ENCODE peak calls at places on chromosomes 1 and 21, in four cellular contexts. A is HFFc6, L is testis, D is mucosa of descending colon. R is an unnamed sample.

GRCh38 chr1:207002731-207003146 is 29.8 kb downstream of the C1orf116 start:
- DNase-seq in D (no peak), A (no peak), L (no peak), R (no peak)

GRCh38 chr1:204410764-204411450 is 710 bp downstream of the PPP1R15B start:
- DNase-seq in L (peak; percentile 42), A (peak; percentile 15), D (peak; percentile 57), R (peak; percentile 52)

GRCh38 chr1:201095581-201096531 is 16.4 kb downstream of the CACNA1S start:
- DNase-seq in L (no peak), A (no peak), D (no peak), R (no peak)

GRCh38 chr1:9651565-9652378 is at the start of gene PIK3CD:
- DNase-seq in L (peak; percentile 20), D (peak; percentile 71), A (no peak), R (peak; percentile 59)

GRCh38 chr1:224632921-224633321 is 16.8 kb downstream of the CNIH3 start:
- DNase-seq in D (no peak), A (peak; percentile 28), L (no peak), R (no peak)

GRCh38 chr1:53589043-53589887 is 130.1 kb downstream of the DMRTB1 start:
- DNase-seq in D (no peak), L (no peak), A (no peak), R (no peak)

GRCh38 chr1:32953495-32953894 is 11.1 kb downstream of the RNF19B start:
- DNase-seq in D (no peak), A (peak; percentile 76), L (no peak), R (no peak)

GRCh38 chr1:30976143-30976542 is 67.6 kb upstream of the SDC3 start:
- DNase-seq in D (no peak), L (no peak), A (peak; percentile 46), R (no peak)

GRCh38 chr1:38941527-38942019 is at the start of gene RHBDL2:
- DNase-seq in L (peak; percentile 87), D (peak; percentile 86), A (peak; percentile 25), R (no peak)

GRCh38 chr21:37984416-37984815 is 68.2 kb upstream of the KCNJ6 start:
- DNase-seq in D (no peak), L (no peak), A (no peak), R (no peak)

GRCh38 chr1:54869173-54869851 is 17.7 kb downstream of the DHCR24 start:
- DNase-seq in A (no peak), D (no peak), L (no peak), R (no peak)

DNA sequence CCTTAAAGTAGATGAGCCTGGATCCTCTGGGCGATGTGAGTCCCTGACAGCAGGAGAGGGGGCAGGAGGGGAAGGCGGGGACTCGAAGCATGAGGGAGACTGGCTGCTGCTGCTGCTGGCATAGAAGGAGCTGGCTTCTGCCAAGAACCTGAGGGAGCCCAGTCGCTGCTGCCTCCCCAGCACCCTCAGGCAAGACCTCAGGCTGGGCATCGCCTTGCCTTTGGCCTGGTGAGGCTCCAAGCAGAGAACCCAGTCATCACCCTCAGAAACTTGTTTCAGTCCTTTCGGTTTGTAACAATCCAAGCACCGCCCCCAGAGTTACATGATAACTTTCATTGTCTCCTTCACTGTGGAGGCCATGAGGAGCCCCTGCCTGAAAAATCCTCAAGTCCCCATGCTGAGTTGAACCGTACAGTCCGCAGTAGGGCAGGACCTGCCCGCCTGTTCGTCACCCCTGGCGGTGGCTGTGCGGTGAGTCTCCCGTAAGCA is 38.8 kb downstream of the POFUT2 start:
- DNase-seq in L (peak; percentile 46), A (no peak), D (no peak), R (no peak)
- TF ChIP-seq CTCF in L (no peak), A (no peak), D (no peak), R (no peak)

GRCh38 chr1:158329300-158329699 is 2.0 kb downstream of the CD1B start:
- DNase-seq in L (no peak), A (no peak), D (no peak), R (no peak)

GRCh38 chr1:158331431-158331830 is at the start of gene CD1B:
- DNase-seq in D (no peak), A (no peak), L (no peak), R (no peak)

GRCh38 chr1:158330390-158330789 is 941 bp downstream of the CD1B start:
- DNase-seq in D (no peak), A (no peak), L (no peak), R (no peak)

GRCh38 chr1:158328424-158328823 is 2.9 kb downstream of the CD1B start:
- DNase-seq in D (no peak), L (no peak), A (no peak), R (no peak)

DNA sequence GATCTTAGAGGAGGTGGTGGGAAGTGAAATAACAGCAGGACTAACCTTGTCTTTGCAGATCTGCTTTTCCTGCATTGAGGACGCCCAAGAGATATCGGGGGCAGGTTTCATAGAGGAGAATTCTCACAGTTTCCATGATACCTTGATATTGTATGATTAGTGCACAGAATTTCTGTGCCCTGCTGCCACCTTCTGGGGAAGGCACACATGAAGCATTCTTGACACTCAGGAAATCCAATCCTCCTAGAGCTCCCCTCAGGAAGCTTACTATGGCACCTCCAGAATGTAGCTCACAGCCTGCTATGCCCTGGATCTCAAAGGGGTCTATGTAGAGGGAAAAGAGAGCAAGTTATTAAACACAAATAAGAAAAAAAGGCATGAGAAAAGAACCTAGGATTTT is 1.5 kb downstream of the CD1B start:
- DNase-seq in L (peak; percentile 23), A (no peak), D (no peak), R (peak; percentile 46)
- TF ChIP-seq CTCF in L (no peak), A (no peak), D (no peak), R (no peak)

DNA sequence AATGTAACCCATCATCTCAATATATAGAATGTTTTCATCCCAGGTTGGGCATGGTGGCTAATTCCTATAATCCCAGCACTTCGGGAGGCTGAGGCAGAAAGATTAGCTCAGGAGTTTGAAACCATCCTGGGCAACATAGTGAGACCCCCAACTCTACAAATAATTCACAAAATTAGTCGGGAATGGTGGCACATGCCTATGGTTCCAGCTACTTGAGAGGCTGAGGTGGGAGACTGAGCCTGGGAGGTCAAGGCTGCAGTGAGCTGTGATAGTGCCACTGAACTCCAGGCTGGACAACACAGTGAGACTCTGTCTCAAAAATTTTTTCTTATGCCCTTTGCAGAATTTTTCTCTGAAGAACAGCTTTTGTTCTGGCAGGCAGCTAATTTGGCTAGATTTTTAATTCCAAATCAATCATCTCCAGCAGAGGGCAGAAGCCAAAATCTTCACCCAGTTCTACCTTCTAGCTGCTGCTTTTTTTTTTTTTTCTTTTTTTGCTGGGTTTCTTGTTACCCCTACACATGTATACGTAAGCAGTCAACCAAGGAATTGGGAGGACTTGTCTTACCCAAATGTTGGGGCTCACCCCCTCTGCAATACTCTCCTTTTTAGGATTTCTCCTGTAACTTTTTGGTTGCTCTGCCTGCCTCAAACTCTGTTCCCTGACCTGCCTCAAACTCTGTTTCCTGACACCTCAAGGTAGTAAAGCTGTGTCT is 2.7 kb upstream of the RAD54L start:
- DNase-seq in A (peak; percentile 39), D (no peak), L (no peak), R (no peak)
- TF ChIP-seq CTCF in A (peak; percentile 75), D (no peak), L (peak; percentile 17), R (no peak)

GRCh38 chr1:168087696-168088095 is 49.0 kb downstream of the GPR161 start:
- DNase-seq in A (no peak), D (no peak), L (no peak), R (no peak)
- TF ChIP-seq CTCF in A (no peak), D (no peak), L (no peak), R (no peak)